ENCODE peak calls at places on chromosomes 16 and 17, in ten cellular contexts. One of them, this sample, is unnamed.

GRCh38 chr16:66127459-66128362 is 238.8 kb upstream of the CDH5 start:
- DNase-seq in OCI-LY7: no peak
- DNase-seq in NCI-H2171 treated with DMSO at 0.1 percent for 48 hours: no peak
- DNase-seq in ELR: no peak
- DNase-seq in T47D: no peak
- DNase-seq in AG09319: no peak
- DNase-seq in dermis blood vessel endothelial cell: no peak
- DNase-seq in activated T-cell treated with anti-CD3 and anti-CD28 coated beads, Interleukin-2, amount 50 U/mL, for 1 hour: no peak
- DNase-seq in Right ventricle myocardium superior: peak; percentile 49
- DNase-seq in T-helper 9 cell: no peak
- DNase-seq in this sample: peak; percentile 10

GRCh38 chr16:57815987-57816745 is 13.9 kb upstream of the KIFC3 start:
- DNase-seq in OCI-LY7: no peak
- DNase-seq in Right ventricle myocardium superior: peak; percentile 91
- DNase-seq in AG09319: no peak
- DNase-seq in ELR: peak; percentile 92
- DNase-seq in T47D: peak; percentile 67
- DNase-seq in T-helper 9 cell: peak; percentile 23
- DNase-seq in dermis blood vessel endothelial cell: peak; percentile 82
- DNase-seq in activated T-cell treated with anti-CD3 and anti-CD28 coated beads, Interleukin-2, amount 50 U/mL, for 1 hour: peak; percentile 52
- DNase-seq in NCI-H2171 treated with DMSO at 0.1 percent for 48 hours: peak; percentile 92
- DNase-seq in this sample: peak; percentile 97

GRCh38 chr17:16419074-16419928 is 3.9 kb downstream of the TRPV2 start:
- DNase-seq in ELR: peak; percentile 98
- DNase-seq in OCI-LY7: no peak
- DNase-seq in Right ventricle myocardium superior: no peak
- DNase-seq in T47D: no peak
- DNase-seq in AG09319: no peak
- DNase-seq in dermis blood vessel endothelial cell: peak; percentile 76
- DNase-seq in activated T-cell treated with anti-CD3 and anti-CD28 coated beads, Interleukin-2, amount 50 U/mL, for 1 hour: no peak
- DNase-seq in NCI-H2171 treated with DMSO at 0.1 percent for 48 hours: no peak
- DNase-seq in T-helper 9 cell: no peak
- DNase-seq in this sample: peak; percentile 94

GRCh38 chr16:79632289-79632688 is 31.8 kb upstream of the MAF start:
- DNase-seq in OCI-LY7: no peak
- DNase-seq in T-helper 9 cell: no peak
- DNase-seq in NCI-H2171 treated with DMSO at 0.1 percent for 48 hours: no peak
- DNase-seq in AG09319: no peak
- DNase-seq in T47D: no peak
- DNase-seq in Right ventricle myocardium superior: no peak
- DNase-seq in ELR: no peak
- DNase-seq in dermis blood vessel endothelial cell: no peak
- DNase-seq in activated T-cell treated with anti-CD3 and anti-CD28 coated beads, Interleukin-2, amount 50 U/mL, for 1 hour: no peak
- DNase-seq in this sample: peak; percentile 40

GRCh38 chr16:2033057-2033911 is 6.6 kb downstream of the NHERF2 start:
- DNase-seq in activated T-cell treated with anti-CD3 and anti-CD28 coated beads, Interleukin-2, amount 50 U/mL, for 1 hour: no peak
- DNase-seq in OCI-LY7: no peak
- DNase-seq in T47D: peak; percentile 61
- DNase-seq in ELR: peak; percentile 80
- DNase-seq in dermis blood vessel endothelial cell: peak; percentile 76
- DNase-seq in NCI-H2171 treated with DMSO at 0.1 percent for 48 hours: no peak
- DNase-seq in AG09319: no peak
- DNase-seq in T-helper 9 cell: no peak
- DNase-seq in Right ventricle myocardium superior: peak; percentile 79
- DNase-seq in this sample: peak; percentile 90

GRCh38 chr16:17350212-17350611 is 120.5 kb downstream of the XYLT1 start:
- DNase-seq in dermis blood vessel endothelial cell: no peak
- DNase-seq in NCI-H2171 treated with DMSO at 0.1 percent for 48 hours: no peak
- DNase-seq in OCI-LY7: no peak
- DNase-seq in activated T-cell treated with anti-CD3 and anti-CD28 coated beads, Interleukin-2, amount 50 U/mL, for 1 hour: no peak
- DNase-seq in Right ventricle myocardium superior: no peak
- DNase-seq in T47D: no peak
- DNase-seq in AG09319: no peak
- DNase-seq in T-helper 9 cell: no peak
- DNase-seq in ELR: peak; percentile 15
- DNase-seq in this sample: peak; percentile 47

GRCh38 chr16:83720981-83721380 is 86.8 kb upstream of the HSBP1 start:
- DNase-seq in dermis blood vessel endothelial cell: no peak
- DNase-seq in ELR: no peak
- DNase-seq in OCI-LY7: no peak
- DNase-seq in T47D: no peak
- DNase-seq in NCI-H2171 treated with DMSO at 0.1 percent for 48 hours: no peak
- DNase-seq in Right ventricle myocardium superior: no peak
- DNase-seq in AG09319: no peak
- DNase-seq in activated T-cell treated with anti-CD3 and anti-CD28 coated beads, Interleukin-2, amount 50 U/mL, for 1 hour: no peak
- DNase-seq in T-helper 9 cell: no peak
- DNase-seq in this sample: no peak

GRCh38 chr17:42647778-42648177 is 11.3 kb upstream of the TUBG2 start:
- DNase-seq in Right ventricle myocardium superior: no peak
- DNase-seq in OCI-LY7: peak; percentile 17
- DNase-seq in AG09319: no peak
- DNase-seq in NCI-H2171 treated with DMSO at 0.1 percent for 48 hours: no peak
- DNase-seq in T47D: no peak
- DNase-seq in T-helper 9 cell: no peak
- DNase-seq in dermis blood vessel endothelial cell: no peak
- DNase-seq in ELR: no peak
- DNase-seq in activated T-cell treated with anti-CD3 and anti-CD28 coated beads, Interleukin-2, amount 50 U/mL, for 1 hour: no peak
- DNase-seq in this sample: peak; percentile 53

GRCh38 chr16:28090646-28091377 is 27.3 kb upstream of the GSG1L start:
- DNase-seq in AG09319: no peak
- DNase-seq in activated T-cell treated with anti-CD3 and anti-CD28 coated beads, Interleukin-2, amount 50 U/mL, for 1 hour: no peak
- DNase-seq in dermis blood vessel endothelial cell: peak; percentile 17
- DNase-seq in NCI-H2171 treated with DMSO at 0.1 percent for 48 hours: no peak
- DNase-seq in ELR: peak; percentile 85
- DNase-seq in OCI-LY7: no peak
- DNase-seq in T-helper 9 cell: no peak
- DNase-seq in T47D: no peak
- DNase-seq in Right ventricle myocardium superior: no peak
- DNase-seq in this sample: peak; percentile 83

GRCh38 chr17:40452921-40453378 is 9.7 kb downstream of the IGFBP4 start:
- DNase-seq in AG09319: no peak
- DNase-seq in OCI-LY7: no peak
- DNase-seq in T47D: no peak
- DNase-seq in dermis blood vessel endothelial cell: no peak
- DNase-seq in activated T-cell treated with anti-CD3 and anti-CD28 coated beads, Interleukin-2, amount 50 U/mL, for 1 hour: no peak
- DNase-seq in T-helper 9 cell: no peak
- DNase-seq in ELR: peak; percentile 89
- DNase-seq in Right ventricle myocardium superior: no peak
- DNase-seq in NCI-H2171 treated with DMSO at 0.1 percent for 48 hours: no peak
- DNase-seq in this sample: no peak

GRCh38 chr17:38674013-38674748 is 576 bp downstream of the EPOP start:
- DNase-seq in Right ventricle myocardium superior: peak; percentile 44
- DNase-seq in dermis blood vessel endothelial cell: no peak
- DNase-seq in ELR: peak; percentile 44
- DNase-seq in activated T-cell treated with anti-CD3 and anti-CD28 coated beads, Interleukin-2, amount 50 U/mL, for 1 hour: peak; percentile 53
- DNase-seq in T-helper 9 cell: peak; percentile 7
- DNase-seq in OCI-LY7: peak; percentile 56
- DNase-seq in NCI-H2171 treated with DMSO at 0.1 percent for 48 hours: no peak
- DNase-seq in T47D: no peak
- DNase-seq in AG09319: no peak
- DNase-seq in this sample: no peak

GRCh38 chr16:2162676-2163118 is 7.1 kb downstream of the TRAF7 start:
- DNase-seq in T-helper 9 cell: no peak
- DNase-seq in NCI-H2171 treated with DMSO at 0.1 percent for 48 hours: no peak
- DNase-seq in T47D: no peak
- DNase-seq in Right ventricle myocardium superior: no peak
- DNase-seq in dermis blood vessel endothelial cell: no peak
- DNase-seq in activated T-cell treated with anti-CD3 and anti-CD28 coated beads, Interleukin-2, amount 50 U/mL, for 1 hour: no peak
- DNase-seq in AG09319: no peak
- DNase-seq in ELR: no peak
- DNase-seq in OCI-LY7: no peak
- DNase-seq in this sample: no peak

GRCh38 chr16:67445441-67445912 is 14.6 kb downstream of the HSD11B2 start:
- DNase-seq in AG09319: no peak
- DNase-seq in Right ventricle myocardium superior: peak; percentile 81
- DNase-seq in ELR: no peak
- DNase-seq in T47D: no peak
- DNase-seq in activated T-cell treated with anti-CD3 and anti-CD28 coated beads, Interleukin-2, amount 50 U/mL, for 1 hour: no peak
- DNase-seq in NCI-H2171 treated with DMSO at 0.1 percent for 48 hours: no peak
- DNase-seq in dermis blood vessel endothelial cell: no peak
- DNase-seq in OCI-LY7: no peak
- DNase-seq in T-helper 9 cell: no peak
- DNase-seq in this sample: no peak

GRCh38 chr16:2879854-2880508 is 3.0 kb upstream of the FLYWCH2 start:
- DNase-seq in Right ventricle myocardium superior: no peak
- DNase-seq in NCI-H2171 treated with DMSO at 0.1 percent for 48 hours: no peak
- DNase-seq in activated T-cell treated with anti-CD3 and anti-CD28 coated beads, Interleukin-2, amount 50 U/mL, for 1 hour: no peak
- DNase-seq in OCI-LY7: peak; percentile 27
- DNase-seq in T-helper 9 cell: no peak
- DNase-seq in T47D: no peak
- DNase-seq in ELR: no peak
- DNase-seq in dermis blood vessel endothelial cell: no peak
- DNase-seq in AG09319: no peak
- DNase-seq in this sample: no peak

GRCh38 chr17:2707721-2708584 is 3.6 kb downstream of the CLUH start:
- DNase-seq in AG09319: no peak
- DNase-seq in NCI-H2171 treated with DMSO at 0.1 percent for 48 hours: no peak
- DNase-seq in dermis blood vessel endothelial cell: no peak
- DNase-seq in activated T-cell treated with anti-CD3 and anti-CD28 coated beads, Interleukin-2, amount 50 U/mL, for 1 hour: no peak
- DNase-seq in ELR: peak; percentile 47
- DNase-seq in T47D: peak; percentile 33
- DNase-seq in Right ventricle myocardium superior: peak; percentile 88
- DNase-seq in OCI-LY7: peak; percentile 34
- DNase-seq in T-helper 9 cell: no peak
- DNase-seq in this sample: no peak

GRCh38 chr17:59858167-59858790 is 34.5 kb downstream of the TUBD1 start:
- DNase-seq in OCI-LY7: no peak
- DNase-seq in Right ventricle myocardium superior: no peak
- DNase-seq in T-helper 9 cell: no peak
- DNase-seq in ELR: no peak
- DNase-seq in dermis blood vessel endothelial cell: no peak
- DNase-seq in AG09319: peak; percentile 40
- DNase-seq in activated T-cell treated with anti-CD3 and anti-CD28 coated beads, Interleukin-2, amount 50 U/mL, for 1 hour: no peak
- DNase-seq in NCI-H2171 treated with DMSO at 0.1 percent for 48 hours: no peak
- DNase-seq in T47D: no peak
- DNase-seq in this sample: no peak

GRCh38 chr16:2912330-2913199 is 834 bp downstream of the FLYWCH1 start:
- DNase-seq in Right ventricle myocardium superior: no peak
- DNase-seq in T47D: no peak
- DNase-seq in activated T-cell treated with anti-CD3 and anti-CD28 coated beads, Interleukin-2, amount 50 U/mL, for 1 hour: peak; percentile 46
- DNase-seq in T-helper 9 cell: peak; percentile 23
- DNase-seq in NCI-H2171 treated with DMSO at 0.1 percent for 48 hours: peak; percentile 28
- DNase-seq in OCI-LY7: peak; percentile 37
- DNase-seq in dermis blood vessel endothelial cell: peak; percentile 62
- DNase-seq in ELR: peak; percentile 58
- DNase-seq in AG09319: no peak
- DNase-seq in this sample: peak; percentile 61

GRCh38 chr17:17684901-17685774 is 3.9 kb downstream of the RAI1 start:
- DNase-seq in NCI-H2171 treated with DMSO at 0.1 percent for 48 hours: no peak
- DNase-seq in activated T-cell treated with anti-CD3 and anti-CD28 coated beads, Interleukin-2, amount 50 U/mL, for 1 hour: no peak
- DNase-seq in ELR: no peak
- DNase-seq in Right ventricle myocardium superior: no peak
- DNase-seq in OCI-LY7: no peak
- DNase-seq in dermis blood vessel endothelial cell: peak; percentile 66
- DNase-seq in AG09319: no peak
- DNase-seq in T-helper 9 cell: no peak
- DNase-seq in T47D: no peak
- DNase-seq in this sample: peak; percentile 58

GRCh38 chr17:43367588-43368242 is 31.1 kb upstream of the ARL4D start:
- DNase-seq in activated T-cell treated with anti-CD3 and anti-CD28 coated beads, Interleukin-2, amount 50 U/mL, for 1 hour: no peak
- DNase-seq in AG09319: peak; percentile 81
- DNase-seq in T-helper 9 cell: no peak
- DNase-seq in Right ventricle myocardium superior: no peak
- DNase-seq in dermis blood vessel endothelial cell: peak; percentile 79
- DNase-seq in T47D: no peak
- DNase-seq in OCI-LY7: peak; percentile 89
- DNase-seq in ELR: peak; percentile 100
- DNase-seq in NCI-H2171 treated with DMSO at 0.1 percent for 48 hours: peak; percentile 94
- DNase-seq in this sample: peak; percentile 90

GRCh38 chr16:4373909-4374742 is 2.5 kb downstream of the VASN start:
- DNase-seq in activated T-cell treated with anti-CD3 and anti-CD28 coated beads, Interleukin-2, amount 50 U/mL, for 1 hour: no peak
- DNase-seq in NCI-H2171 treated with DMSO at 0.1 percent for 48 hours: no peak
- DNase-seq in ELR: peak; percentile 87
- DNase-seq in AG09319: peak; percentile 98
- DNase-seq in T47D: peak; percentile 62
- DNase-seq in T-helper 9 cell: no peak
- DNase-seq in dermis blood vessel endothelial cell: peak; percentile 30
- DNase-seq in Right ventricle myocardium superior: peak; percentile 85
- DNase-seq in OCI-LY7: no peak
- DNase-seq in this sample: peak; percentile 91

GRCh38 chr17:4920351-4921048 is 11.6 kb upstream of the GP1BA start:
- DNase-seq in dermis blood vessel endothelial cell: no peak
- DNase-seq in T-helper 9 cell: no peak
- DNase-seq in activated T-cell treated with anti-CD3 and anti-CD28 coated beads, Interleukin-2, amount 50 U/mL, for 1 hour: no peak
- DNase-seq in AG09319: no peak
- DNase-seq in Right ventricle myocardium superior: no peak
- DNase-seq in T47D: no peak
- DNase-seq in OCI-LY7: no peak
- DNase-seq in ELR: no peak
- DNase-seq in NCI-H2171 treated with DMSO at 0.1 percent for 48 hours: no peak
- DNase-seq in this sample: no peak

GRCh38 chr17:50955667-50956120 is 89.5 kb upstream of the TOB1 start:
- DNase-seq in dermis blood vessel endothelial cell: no peak
- DNase-seq in T47D: no peak
- DNase-seq in T-helper 9 cell: no peak
- DNase-seq in activated T-cell treated with anti-CD3 and anti-CD28 coated beads, Interleukin-2, amount 50 U/mL, for 1 hour: no peak
- DNase-seq in Right ventricle myocardium superior: peak; percentile 51
- DNase-seq in NCI-H2171 treated with DMSO at 0.1 percent for 48 hours: no peak
- DNase-seq in AG09319: no peak
- DNase-seq in OCI-LY7: no peak
- DNase-seq in ELR: no peak
- DNase-seq in this sample: no peak

GRCh38 chr16:8630205-8630953 is 8.9 kb downstream of the METTL22 start:
- DNase-seq in AG09319: no peak
- DNase-seq in T47D: no peak
- DNase-seq in NCI-H2171 treated with DMSO at 0.1 percent for 48 hours: no peak
- DNase-seq in activated T-cell treated with anti-CD3 and anti-CD28 coated beads, Interleukin-2, amount 50 U/mL, for 1 hour: no peak
- DNase-seq in T-helper 9 cell: no peak
- DNase-seq in ELR: no peak
- DNase-seq in dermis blood vessel endothelial cell: no peak
- DNase-seq in Right ventricle myocardium superior: no peak
- DNase-seq in OCI-LY7: no peak
- DNase-seq in this sample: no peak

GRCh38 chr17:74873874-74874614 is 1.2 kb upstream of the FDXR start:
- DNase-seq in Right ventricle myocardium superior: no peak
- DNase-seq in ELR: peak; percentile 57
- DNase-seq in AG09319: no peak
- DNase-seq in OCI-LY7: peak; percentile 27
- DNase-seq in T47D: no peak
- DNase-seq in T-helper 9 cell: no peak
- DNase-seq in activated T-cell treated with anti-CD3 and anti-CD28 coated beads, Interleukin-2, amount 50 U/mL, for 1 hour: no peak
- DNase-seq in dermis blood vessel endothelial cell: peak; percentile 33
- DNase-seq in NCI-H2171 treated with DMSO at 0.1 percent for 48 hours: no peak
- DNase-seq in this sample: peak; percentile 41

GRCh38 chr16:7871979-7872378 is 539.3 kb downstream of the RBFOX1 start:
- DNase-seq in NCI-H2171 treated with DMSO at 0.1 percent for 48 hours: no peak
- DNase-seq in ELR: no peak
- DNase-seq in T47D: no peak
- DNase-seq in Right ventricle myocardium superior: no peak
- DNase-seq in T-helper 9 cell: no peak
- DNase-seq in activated T-cell treated with anti-CD3 and anti-CD28 coated beads, Interleukin-2, amount 50 U/mL, for 1 hour: no peak
- DNase-seq in AG09319: no peak
- DNase-seq in dermis blood vessel endothelial cell: no peak
- DNase-seq in OCI-LY7: no peak
- DNase-seq in this sample: no peak

GRCh38 chr17:59160203-59161025 is 4.9 kb downstream of the PRR11 start:
- DNase-seq in Right ventricle myocardium superior: no peak
- DNase-seq in T-helper 9 cell: no peak
- DNase-seq in T47D: no peak
- DNase-seq in NCI-H2171 treated with DMSO at 0.1 percent for 48 hours: no peak
- DNase-seq in ELR: no peak
- DNase-seq in dermis blood vessel endothelial cell: peak; percentile 24
- DNase-seq in AG09319: no peak
- DNase-seq in activated T-cell treated with anti-CD3 and anti-CD28 coated beads, Interleukin-2, amount 50 U/mL, for 1 hour: no peak
- DNase-seq in OCI-LY7: no peak
- DNase-seq in this sample: no peak

This sample was measured in M059J.